ENCODE peak calls at places on chromosomes 4 and X, in seven cellular contexts. A is A549, C is Calu3, Y is transverse colon, P is neural crest cell, V is ovary, Q is GM13977. E is an unnamed sample.

GRCh38 chr4:181650033-181650825 is 593.0 kb upstream of the TENM3 start:
- DNase-seq in A (no peak), C (no peak), Y (no peak), P (no peak), V (no peak), Q (no peak), E (no peak)

GRCh38 chr4:91280551-91281290 is 1023.0 kb upstream of the GRID2 start:
- DNase-seq in A (no peak), C (no peak), Y (no peak), P (no peak), V (no peak), Q (no peak), E (no peak)

GRCh38 chr4:156322592-156322991 is 368.9 kb upstream of the CTSO start:
- DNase-seq in A (no peak), C (no peak), Y (no peak), P (no peak), V (no peak), Q (no peak), E (no peak)

GRCh38 chr4:22874334-22874912 is 181.7 kb downstream of the GBA3 start:
- DNase-seq in A (no peak), C (no peak), Y (peak), P (no peak), V (no peak), Q (no peak), E (no peak)

GRCh38 chrX:139423186-139423585 is 107.4 kb upstream of the F9 start:
- DNase-seq in A (no peak), C (no peak), Y (no peak), P (no peak), V (no peak), Q (no peak), E (no peak)

GRCh38 chr4:111066887-111067286 is 444.0 kb upstream of the PITX2 start:
- DNase-seq in A (no peak), C (no peak), Y (no peak), P (no peak), V (no peak), Q (no peak), E (no peak)

GRCh38 chr4:7128651-7129050 is 60.8 kb upstream of the GRPEL1 start:
- DNase-seq in A (no peak), C (no peak), Y (no peak), P (no peak), V (no peak), Q (no peak), E (no peak)

GRCh38 chr4:128517739-128518510 is 230.3 kb upstream of the PGRMC2 start:
- DNase-seq in A (peak), C (peak), Y (peak), P (no peak), V (peak), Q (peak), E (no peak)

GRCh38 chr4:74005528-74005927 is 7.1 kb upstream of the CXCL5 start:
- DNase-seq in A (no peak), C (peak), Y (no peak), P (no peak), V (no peak), Q (no peak), E (no peak)

GRCh38 chrX:69603566-69604194 is 12.2 kb upstream of the EDA start:
- DNase-seq in A (no peak), C (no peak), Y (no peak), P (no peak), V (peak), Q (no peak), E (no peak)

GRCh38 chrX:154596290-154596929 is 11.5 kb downstream of the CTAG1A start:
- DNase-seq in A (no peak), C (peak), Y (no peak), P (no peak), V (no peak), Q (no peak), E (no peak)
- TF ChIP-seq CTCF in A (no peak), C (no peak), Y (no peak), P (no peak), V (no peak), Q (no peak), E (no peak)

DNA sequence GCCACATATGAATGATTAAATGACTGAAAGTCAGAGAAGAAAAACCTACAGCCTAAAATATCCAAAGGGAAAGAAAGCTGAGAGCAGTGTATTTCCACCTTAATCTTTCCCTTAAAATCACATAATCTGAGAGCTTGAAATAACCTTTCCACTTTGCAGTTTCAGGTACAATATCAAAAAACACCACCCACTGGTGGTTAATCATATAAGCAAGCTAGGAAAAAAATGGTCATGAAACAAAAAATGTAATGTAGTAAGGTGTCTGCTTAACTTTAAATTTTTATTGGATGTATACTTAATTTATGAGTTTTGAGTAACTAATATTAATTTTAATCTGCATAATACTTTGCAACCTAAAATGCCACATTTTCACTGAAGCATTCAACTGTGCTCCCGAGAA is 3.2 kb downstream of the PRDM5 start:
- DNase-seq in A (no peak), C (no peak), Y (no peak), P (no peak), V (no peak), Q (no peak), E (no peak)
- TF ChIP-seq CTCF in A (peak), C (no peak), Y (no peak), P (peak), V (no peak), Q (no peak), E (peak)

GRCh38 chrX:19912-20571 is 261.1 kb upstream of the PLCXD1 start:
- DNase-seq in A (no peak), C (peak), Y (peak), P (no peak), V (no peak), Q (no peak), E (no peak)
- TF ChIP-seq CTCF in A (no peak), C (no peak), Y (no peak), P (no peak), V (no peak), Q (no peak), E (no peak)

GRCh38 chrX:85927740-85928139 is 119.6 kb downstream of the CHM start:
- DNase-seq in A (no peak), C (no peak), Y (no peak), P (no peak), V (no peak), Q (no peak), E (no peak)

GRCh38 chrX:85928606-85929005 is 118.8 kb downstream of the CHM start:
- DNase-seq in A (no peak), C (no peak), Y (no peak), P (no peak), V (no peak), Q (no peak), E (no peak)

GRCh38 chrX:85930099-85930498 is 117.3 kb downstream of the CHM start:
- DNase-seq in A (no peak), C (no peak), Y (no peak), P (no peak), V (no peak), Q (no peak), E (no peak)
- TF ChIP-seq CTCF in A (no peak), C (no peak), Y (no peak), P (no peak), V (no peak), Q (no peak), E (no peak)

E was measured in mesothelial cell of epicardium.